ENCODE peak calls at places on chromosomes 1 and 21, in six cellular contexts. One of them, this sample, is unnamed. For H3K36me3 and H3K4me1, the result is how much of the 10 kb centered on the place peaks cover.

GRCh38 chr1:111201275-111202090 is 1.0 kb upstream of the DENND2D start:
- DNase-seq in colonic mucosa: peak
- DNase-seq in IMR-90: no peak
- DNase-seq in PC-9: no peak
- DNase-seq in Panc1: no peak
- DNase-seq in heart right ventricle: no peak
- DNase-seq in this sample: no peak

GRCh38 chr1:215262106-215262505 is 179.6 kb downstream of the KCNK2 start:
- DNase-seq in IMR-90: no peak
- DNase-seq in Panc1: no peak
- DNase-seq in PC-9: no peak
- DNase-seq in heart right ventricle: no peak
- DNase-seq in colonic mucosa: no peak
- DNase-seq in this sample: no peak

GRCh38 chr1:94095112-94095637 is 25.8 kb downstream of the ABCA4 start:
- DNase-seq in PC-9: no peak
- DNase-seq in Panc1: no peak
- DNase-seq in colonic mucosa: peak
- DNase-seq in heart right ventricle: peak
- DNase-seq in IMR-90: peak
- DNase-seq in this sample: peak

GRCh38 chr1:2633401-2633935 is 652 bp upstream of the MMEL1 start:
- DNase-seq in colonic mucosa: no peak
- DNase-seq in IMR-90: no peak
- DNase-seq in Panc1: no peak
- DNase-seq in PC-9: no peak
- DNase-seq in heart right ventricle: no peak
- DNase-seq in this sample: no peak

GRCh38 chr1:23178931-23179330 is 10.3 kb upstream of the LUZP1 start:
- DNase-seq in heart right ventricle: no peak
- DNase-seq in IMR-90: peak
- DNase-seq in Panc1: no peak
- DNase-seq in PC-9: no peak
- DNase-seq in colonic mucosa: no peak
- DNase-seq in this sample: no peak

GRCh38 chr1:53946252-53947171 is at the start of gene LRRC42:
- DNase-seq in colonic mucosa: no peak
- DNase-seq in heart right ventricle: no peak
- DNase-seq in IMR-90: no peak
- DNase-seq in PC-9: no peak
- DNase-seq in Panc1: no peak
- DNase-seq in this sample: no peak

GRCh38 chr21:26169061-26169610 is 1.4 kb downstream of the APP start:
- DNase-seq in PC-9: no peak
- DNase-seq in heart right ventricle: no peak
- DNase-seq in IMR-90: peak
- DNase-seq in colonic mucosa: peak
- DNase-seq in Panc1: no peak
- DNase-seq in this sample: peak

GRCh38 chr1:202049129-202049528 is 38.7 kb downstream of the ELF3 start:
- DNase-seq in PC-9: no peak
- DNase-seq in Panc1: no peak
- DNase-seq in heart right ventricle: no peak
- DNase-seq in colonic mucosa: peak
- DNase-seq in IMR-90: no peak
- DNase-seq in this sample: no peak

GRCh38 chr1:176102700-176103244 is 104.3 kb downstream of the COP1 start:
- DNase-seq in PC-9: no peak
- DNase-seq in IMR-90: peak
- DNase-seq in heart right ventricle: no peak
- DNase-seq in colonic mucosa: no peak
- DNase-seq in Panc1: no peak
- DNase-seq in this sample: no peak

GRCh38 chr21:39182484-39183271 is 573 bp downstream of the PSMG1 start:
- DNase-seq in PC-9: no peak
- DNase-seq in IMR-90: no peak
- DNase-seq in Panc1: no peak
- DNase-seq in heart right ventricle: no peak
- DNase-seq in colonic mucosa: peak
- DNase-seq in this sample: no peak

GRCh38 chr1:35808376-35809155 is 750 bp downstream of the AGO4 start:
- DNase-seq in colonic mucosa: peak
- DNase-seq in heart right ventricle: peak
- DNase-seq in Panc1: no peak
- DNase-seq in PC-9: no peak
- DNase-seq in IMR-90: no peak
- DNase-seq in this sample: peak

GRCh38 chr1:87588445-87588844 is 259.8 kb downstream of the LMO4 start:
- DNase-seq in PC-9: no peak
- DNase-seq in Panc1: no peak
- DNase-seq in colonic mucosa: no peak
- DNase-seq in heart right ventricle: no peak
- DNase-seq in IMR-90: peak
- DNase-seq in this sample: no peak

GRCh38 chr1:180482425-180483275 is 19.7 kb downstream of the ACBD6 start:
- DNase-seq in PC-9: peak
- DNase-seq in heart right ventricle: no peak
- DNase-seq in IMR-90: peak
- DNase-seq in Panc1: peak
- DNase-seq in colonic mucosa: peak
- DNase-seq in this sample: no peak

GRCh38 chr21:35924714-35925301 is 135.5 kb downstream of the SETD4 start:
- DNase-seq in heart right ventricle: no peak
- DNase-seq in IMR-90: peak
- DNase-seq in Panc1: no peak
- DNase-seq in colonic mucosa: no peak
- DNase-seq in PC-9: no peak
- DNase-seq in this sample: no peak

GRCh38 chr1:196517193-196517592 is 91.0 kb downstream of the KCNT2 start:
- DNase-seq in heart right ventricle: no peak
- DNase-seq in Panc1: no peak
- DNase-seq in PC-9: no peak
- DNase-seq in IMR-90: no peak
- DNase-seq in colonic mucosa: no peak
- DNase-seq in this sample: no peak

GRCh38 chr1:202171292-202172014 is 11.1 kb upstream of the PTPN7 start:
- DNase-seq in IMR-90: no peak
- DNase-seq in heart right ventricle: no peak
- DNase-seq in PC-9: no peak
- DNase-seq in colonic mucosa: no peak
- DNase-seq in Panc1: no peak
- DNase-seq in this sample: no peak

GRCh38 chr1:89757532-89757931 is 63.3 kb upstream of the LRRC8D start:
- DNase-seq in IMR-90: peak
- DNase-seq in heart right ventricle: peak
- DNase-seq in PC-9: no peak
- DNase-seq in Panc1: no peak
- DNase-seq in colonic mucosa: peak
- DNase-seq in this sample: peak

GRCh38 chr1:202957733-202958543 is at the start of gene ADIPOR1:
- DNase-seq in colonic mucosa: peak
- DNase-seq in PC-9: peak
- DNase-seq in heart right ventricle: peak
- DNase-seq in Panc1: no peak
- DNase-seq in IMR-90: peak
- DNase-seq in this sample: peak

GRCh38 chr1:160255761-160256300 is 6.5 kb downstream of the DCAF8 start:
- DNase-seq in Panc1: no peak
- DNase-seq in colonic mucosa: no peak
- DNase-seq in IMR-90: no peak
- DNase-seq in PC-9: no peak
- DNase-seq in heart right ventricle: no peak
- DNase-seq in this sample: no peak

GRCh38 chr1:175313672-175314225 is 121.2 kb upstream of the KIAA0040 start:
- DNase-seq in PC-9: no peak
- DNase-seq in IMR-90: no peak
- DNase-seq in heart right ventricle: no peak
- DNase-seq in colonic mucosa: no peak
- DNase-seq in Panc1: no peak
- DNase-seq in this sample: no peak

GRCh38 chr1:56284933-56285332 is 294.4 kb downstream of the PLPP3 start:
- DNase-seq in colonic mucosa: no peak
- DNase-seq in IMR-90: peak
- DNase-seq in PC-9: peak
- DNase-seq in heart right ventricle: no peak
- DNase-seq in Panc1: no peak
- DNase-seq in this sample: peak

GRCh38 chr1:1826356-1827088 is 48.3 kb upstream of the NADK start:
- DNase-seq in Panc1: no peak
- DNase-seq in heart right ventricle: no peak
- DNase-seq in IMR-90: no peak
- DNase-seq in colonic mucosa: no peak
- DNase-seq in PC-9: no peak
- DNase-seq in this sample: no peak

GRCh38 chr1:112337028-112337531 is 58.9 kb upstream of the CTTNBP2NL start:
- DNase-seq in Panc1: peak
- DNase-seq in PC-9: no peak
- DNase-seq in colonic mucosa: peak
- DNase-seq in IMR-90: peak
- DNase-seq in heart right ventricle: peak
- DNase-seq in this sample: peak

GRCh38 chr1:65792671-65793358 is at the start of gene PDE4B:
- DNase-seq in PC-9: no peak
- DNase-seq in Panc1: no peak
- DNase-seq in IMR-90: peak
- DNase-seq in heart right ventricle: peak
- DNase-seq in colonic mucosa: peak
- DNase-seq in this sample: peak

GRCh38 chr21:31347435-31348032 is 3.5 kb upstream of the TIAM1 start:
- DNase-seq in PC-9: no peak
- DNase-seq in colonic mucosa: no peak
- DNase-seq in Panc1: no peak
- DNase-seq in IMR-90: peak
- DNase-seq in heart right ventricle: no peak
- DNase-seq in this sample: no peak

GRCh38 chr1:5803851-5804250 is 188.4 kb downstream of the NPHP4 start:
- DNase-seq in PC-9: no peak
- DNase-seq in heart right ventricle: no peak
- DNase-seq in Panc1: no peak
- DNase-seq in IMR-90: no peak
- DNase-seq in colonic mucosa: no peak
- DNase-seq in this sample: no peak

GRCh38 chr1:221708987-221709386 is 32.9 kb downstream of the DUSP10 start:
- DNase-seq in Panc1: no peak
- DNase-seq in PC-9: peak
- DNase-seq in IMR-90: peak
- DNase-seq in heart right ventricle: peak
- DNase-seq in colonic mucosa: no peak
- DNase-seq in this sample: peak

GRCh38 chr1:47424336-47424982 is 8.4 kb downstream of the FOXE3 start:
- DNase-seq in IMR-90: peak
- DNase-seq in Panc1: no peak
- DNase-seq in colonic mucosa: peak
- DNase-seq in PC-9: peak
- DNase-seq in heart right ventricle: no peak
- DNase-seq in this sample: no peak
- TF ChIP-seq CTCF in IMR-90: peak
- TF ChIP-seq CTCF in Panc1: peak
- TF ChIP-seq CTCF in colonic mucosa: peak
- TF ChIP-seq CTCF in PC-9: peak
- TF ChIP-seq CTCF in heart right ventricle: peak
- TF ChIP-seq CTCF in this sample: peak

GRCh38 chr1:165235158-165235776 is 121.2 kb downstream of the LMX1A start:
- DNase-seq in Panc1: no peak
- DNase-seq in colonic mucosa: no peak
- DNase-seq in IMR-90: no peak
- DNase-seq in PC-9: no peak
- DNase-seq in heart right ventricle: no peak
- DNase-seq in this sample: no peak
- H3K36me3 ChIP-seq in Panc1: under half
- H3K36me3 ChIP-seq in colonic mucosa: under half
- H3K36me3 ChIP-seq in IMR-90: under half
- H3K36me3 ChIP-seq in PC-9: under half
- H3K36me3 ChIP-seq in heart right ventricle: under half
- H3K36me3 ChIP-seq in this sample: under half

GRCh38 chr1:169886931-169887330 is 6.8 kb downstream of the SCYL3 start:
- DNase-seq in heart right ventricle: no peak
- DNase-seq in IMR-90: no peak
- DNase-seq in Panc1: no peak
- DNase-seq in colonic mucosa: no peak
- DNase-seq in PC-9: no peak
- DNase-seq in this sample: no peak
- H3K4me1 ChIP-seq in heart right ventricle: under half
- H3K4me1 ChIP-seq in IMR-90: under half
- H3K4me1 ChIP-seq in Panc1: under half
- H3K4me1 ChIP-seq in colonic mucosa: under half
- H3K4me1 ChIP-seq in PC-9: under half
- H3K4me1 ChIP-seq in this sample: under half

DNA sequence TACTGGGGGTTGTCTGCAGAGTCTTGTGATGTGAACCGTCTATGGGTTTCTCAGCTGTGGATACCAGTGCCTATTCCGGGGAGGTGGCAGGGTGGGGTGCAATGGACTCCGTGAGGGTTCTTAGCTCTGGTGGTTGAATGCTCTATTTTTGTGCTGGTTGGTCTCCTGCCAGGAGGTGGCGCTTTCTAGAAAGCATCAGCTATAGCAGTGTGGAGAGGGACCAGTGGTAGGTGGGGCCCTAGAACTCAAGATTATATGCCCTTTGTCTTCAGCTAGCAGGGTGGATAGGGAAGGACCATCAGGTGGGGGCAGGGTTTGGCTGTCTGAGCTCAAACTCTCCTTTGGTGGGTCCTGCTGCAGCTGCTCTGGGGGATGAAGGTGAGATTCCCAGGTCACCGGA is 127.3 kb upstream of the PLD5 start:
- DNase-seq in Panc1: no peak
- DNase-seq in colonic mucosa: no peak
- DNase-seq in PC-9: no peak
- DNase-seq in heart right ventricle: no peak
- DNase-seq in IMR-90: no peak
- DNase-seq in this sample: no peak
- TF ChIP-seq CTCF in Panc1: peak
- TF ChIP-seq CTCF in colonic mucosa: no peak
- TF ChIP-seq CTCF in PC-9: peak
- TF ChIP-seq CTCF in heart right ventricle: peak
- TF ChIP-seq CTCF in IMR-90: no peak
- TF ChIP-seq CTCF in this sample: no peak

DNA sequence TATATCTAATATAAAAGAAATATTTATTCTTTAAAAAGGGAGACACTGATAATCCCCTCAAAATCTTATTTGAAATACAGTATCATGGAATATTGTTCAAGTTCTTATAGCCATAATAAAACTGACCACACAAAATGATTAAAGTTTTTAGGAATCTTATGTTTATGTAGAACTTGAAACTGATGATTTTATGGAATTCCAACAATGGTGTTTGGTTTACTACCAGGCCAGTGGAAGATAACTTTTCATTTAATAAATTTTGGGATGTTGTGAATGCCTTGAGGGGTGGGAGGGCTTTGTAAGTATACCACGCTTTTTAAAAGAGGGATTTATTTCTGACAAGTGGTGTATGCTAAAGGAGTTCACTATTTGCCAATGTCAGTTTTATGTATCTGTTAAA is 87.8 kb downstream of the RAB3GAP2 start:
- DNase-seq in colonic mucosa: no peak
- DNase-seq in IMR-90: peak
- DNase-seq in PC-9: no peak
- DNase-seq in Panc1: no peak
- DNase-seq in heart right ventricle: no peak
- DNase-seq in this sample: no peak
- H3K36me3 ChIP-seq in colonic mucosa: under half
- H3K36me3 ChIP-seq in IMR-90: under half
- H3K36me3 ChIP-seq in PC-9: under half
- H3K36me3 ChIP-seq in Panc1: under half
- H3K36me3 ChIP-seq in heart right ventricle: under half
- H3K36me3 ChIP-seq in this sample: under half

This sample was measured in heart left ventricle.